ENCODE peak calls at places on chromosomes 7 and 10, in nine cellular contexts. J, L, D, I, T, R, N, Y and U are unnamed samples.

GRCh38 chr10:15433850-15434537 is 62.9 kb upstream of the FAM171A1 start:
- DNase-seq in J (no peak), L (peak), D (no peak), I (peak), T (no peak), R (no peak), N (peak), Y (no peak), U (peak)

GRCh38 chr10:74916283-74916682 is 89.9 kb downstream of the KAT6B start:
- DNase-seq in J (no peak), L (no peak), D (no peak), I (no peak), T (no peak), R (no peak), N (no peak), Y (no peak), U (no peak)

GRCh38 chr7:109964780-109965179 is 1126.1 kb upstream of the LRRN3 start:
- DNase-seq in J (no peak), L (no peak), D (no peak), I (no peak), T (no peak), R (no peak), N (no peak), Y (no peak), U (no peak)

GRCh38 chr10:126432507-126432906 is 44.2 kb upstream of the ADAM12 start:
- DNase-seq in J (no peak), L (no peak), D (no peak), I (no peak), T (no peak), R (no peak), N (no peak), Y (no peak), U (no peak)

GRCh38 chr10:95309958-95310357 is 19.2 kb upstream of the PDLIM1 start:
- DNase-seq in J (no peak), L (peak), D (no peak), I (no peak), T (no peak), R (no peak), N (no peak), Y (no peak), U (no peak)

GRCh38 chr10:48215148-48215982 is 59.1 kb downstream of the FRMPD2 start:
- DNase-seq in J (no peak), L (peak), D (peak), I (no peak), T (no peak), R (no peak), N (peak), Y (peak), U (no peak)

GRCh38 chr7:106448992-106449859 is 164.4 kb upstream of the NAMPT start:
- DNase-seq in J (no peak), L (no peak), D (no peak), I (no peak), T (no peak), R (no peak), N (no peak), Y (no peak), U (no peak)

GRCh38 chr7:5590596-5591546 is 167.2 kb upstream of the TNRC18 start:
- DNase-seq in J (no peak), L (no peak), D (no peak), I (no peak), T (no peak), R (no peak), N (peak), Y (no peak), U (no peak)

GRCh38 chr7:95684037-95684436 is 87.7 kb upstream of the PDK4 start:
- DNase-seq in J (no peak), L (no peak), D (no peak), I (no peak), T (no peak), R (no peak), N (peak), Y (no peak), U (no peak)

GRCh38 chr10:89563861-89564478 is 28.6 kb upstream of the SLC16A12 start:
- DNase-seq in J (no peak), L (peak), D (no peak), I (no peak), T (no peak), R (no peak), N (peak), Y (no peak), U (no peak)

GRCh38 chr7:143878884-143879283 is 23.1 kb downstream of the TCAF1 start:
- DNase-seq in J (no peak), L (no peak), D (no peak), I (no peak), T (no peak), R (no peak), N (no peak), Y (no peak), U (no peak)

GRCh38 chr10:125341611-125342010 is 181.2 kb upstream of the CTBP2 start:
- DNase-seq in J (no peak), L (no peak), D (no peak), I (no peak), T (no peak), R (no peak), N (no peak), Y (no peak), U (no peak)

GRCh38 chr7:148535227-148535626 is 55.3 kb upstream of the C7orf33 start:
- DNase-seq in J (no peak), L (peak), D (no peak), I (no peak), T (peak), R (no peak), N (no peak), Y (no peak), U (no peak)

GRCh38 chr7:135759537-135759936 is 10.9 kb upstream of the FAM180A start:
- DNase-seq in J (no peak), L (no peak), D (no peak), I (no peak), T (no peak), R (no peak), N (no peak), Y (no peak), U (no peak)

GRCh38 chr10:112006407-112006806 is 177.2 kb downstream of the GPAM start:
- DNase-seq in J (no peak), L (no peak), D (no peak), I (no peak), T (no peak), R (no peak), N (no peak), Y (no peak), U (no peak)

GRCh38 chr7:294440-295154 is 4.6 kb downstream of the FOXL3 start:
- DNase-seq in J (no peak), L (no peak), D (no peak), I (no peak), T (no peak), R (no peak), N (no peak), Y (no peak), U (no peak)

GRCh38 chr10:14382531-14382930 is 51.8 kb upstream of the FRMD4A start:
- DNase-seq in J (no peak), L (no peak), D (no peak), I (no peak), T (no peak), R (no peak), N (no peak), Y (no peak), U (no peak)

GRCh38 chr10:61452655-61453641 is at the start of gene TMEM26:
- DNase-seq in J (no peak), L (no peak), D (peak), I (no peak), T (peak), R (no peak), N (peak), Y (no peak), U (no peak)

GRCh38 chr10:78950656-78951587 is 117.8 kb upstream of the ZMIZ1 start:
- DNase-seq in J (no peak), L (no peak), D (no peak), I (no peak), T (no peak), R (no peak), N (no peak), Y (no peak), U (no peak)

GRCh38 chr7:154918741-154919140 is 84.2 kb downstream of the PAXIP1 start:
- DNase-seq in J (no peak), L (no peak), D (no peak), I (no peak), T (no peak), R (no peak), N (no peak), Y (no peak), U (no peak)

GRCh38 chr10:71259815-71260501 is 47.6 kb downstream of the UNC5B start:
- DNase-seq in J (no peak), L (no peak), D (peak), I (no peak), T (no peak), R (no peak), N (no peak), Y (peak), U (no peak)

GRCh38 chr10:122341141-122341810 is 33.2 kb upstream of the PLEKHA1 start:
- DNase-seq in J (no peak), L (no peak), D (no peak), I (no peak), T (no peak), R (no peak), N (no peak), Y (no peak), U (no peak)

GRCh38 chr7:91634485-91635177 is 245.9 kb downstream of the MTERF1 start:
- DNase-seq in J (no peak), L (no peak), D (no peak), I (no peak), T (no peak), R (no peak), N (no peak), Y (no peak), U (no peak)

GRCh38 chr7:143171697-143172096 is 11.5 kb upstream of the TAS2R39 start:
- DNase-seq in J (no peak), L (no peak), D (no peak), I (no peak), T (no peak), R (no peak), N (no peak), Y (no peak), U (no peak)

GRCh38 chr7:75658802-75659201 is 79.9 kb downstream of the HIP1 start:
- DNase-seq in J (no peak), L (no peak), D (no peak), I (no peak), T (no peak), R (no peak), N (no peak), Y (no peak), U (no peak)

GRCh38 chr7:151114151-151115090 is 28.1 kb downstream of the AGAP3 start:
- DNase-seq in J (no peak), L (no peak), D (no peak), I (no peak), T (no peak), R (no peak), N (peak), Y (peak), U (no peak)

GRCh38 chr7:151847681-151848081 is 29.2 kb downstream of the PRKAG2 start:
- DNase-seq in J (no peak), L (no peak), D (no peak), I (no peak), T (no peak), R (no peak), N (no peak), Y (no peak), U (no peak)

GRCh38 chr7:123795917-123796316 is 47.1 kb upstream of the WASL start:
- DNase-seq in J (no peak), L (no peak), D (no peak), I (no peak), T (no peak), R (no peak), N (no peak), Y (no peak), U (no peak)

GRCh38 chr7:114930829-114931655 is 9.1 kb downstream of the MDFIC start:
- DNase-seq in J (no peak), L (peak), D (no peak), I (no peak), T (no peak), R (no peak), N (peak), Y (no peak), U (no peak)

GRCh38 chr7:148700693-148701092 is 2.0 kb downstream of the CUL1 start:
- DNase-seq in J (no peak), L (peak), D (no peak), I (no peak), T (no peak), R (no peak), N (peak), Y (no peak), U (no peak)

GRCh38 chr10:4865945-4866661 is 40.1 kb downstream of the AKR1E2 start:
- DNase-seq in J (no peak), L (no peak), D (no peak), I (no peak), T (no peak), R (no peak), N (no peak), Y (no peak), U (no peak)

GRCh38 chr10:80165173-80165572 is 32.6 kb downstream of the PLAC9 start:
- DNase-seq in J (no peak), L (no peak), D (no peak), I (no peak), T (peak), R (no peak), N (no peak), Y (no peak), U (no peak)

GRCh38 chr7:22729180-22729579 is 2.2 kb downstream of the IL6 start:
- DNase-seq in J (no peak), L (no peak), D (no peak), I (no peak), T (no peak), R (no peak), N (no peak), Y (no peak), U (no peak)

GRCh38 chr7:22726849-22727792 is at the start of gene IL6:
- DNase-seq in J (peak), L (no peak), D (peak), I (peak), T (peak), R (no peak), N (peak), Y (peak), U (no peak)

GRCh38 chr7:22730921-22731654 is 4.1 kb downstream of the IL6 start:
- DNase-seq in J (peak), L (no peak), D (no peak), I (no peak), T (no peak), R (no peak), N (peak), Y (no peak), U (no peak)

GRCh38 chr7:22726345-22726848 is 603 bp upstream of the IL6 start:
- DNase-seq in J (peak), L (peak), D (peak), I (peak), T (peak), R (no peak), N (peak), Y (peak), U (no peak)

DNA sequence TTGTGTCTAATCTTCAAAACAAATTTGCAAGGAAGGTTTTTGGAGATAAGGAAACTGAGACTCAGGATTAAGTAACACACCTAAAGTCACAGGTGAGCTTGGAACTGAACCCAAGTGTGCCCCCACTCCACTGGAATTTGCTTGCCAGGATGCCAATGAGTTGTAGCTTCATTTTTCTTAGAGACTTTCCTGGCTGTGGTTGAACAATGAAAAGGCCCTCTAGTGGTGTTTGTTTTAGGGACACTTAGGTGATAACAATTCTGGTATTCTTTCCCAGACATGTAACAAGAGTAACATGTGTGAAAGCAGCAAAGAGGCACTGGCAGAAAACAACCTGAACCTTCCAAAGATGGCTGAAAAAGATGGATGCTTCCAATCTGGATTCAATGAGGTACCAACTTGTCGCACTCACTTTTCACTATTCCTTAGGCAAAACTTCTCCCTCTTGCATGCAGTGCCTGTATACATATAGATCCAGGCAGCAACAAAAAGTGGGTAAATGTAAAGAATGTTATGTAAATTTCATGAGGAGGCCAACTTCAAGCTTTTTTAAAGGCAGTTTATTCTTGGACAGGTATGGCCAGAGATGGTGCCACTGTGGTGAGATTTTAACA is 1.5 kb downstream of the IL6 start:
- DNase-seq in J (no peak), L (peak), D (no peak), I (no peak), T (no peak), R (no peak), N (peak), Y (no peak), U (no peak)
- TF ChIP-seq CTCF in J (peak), L (peak), D (peak), I (peak), T (no peak), R (no peak), N (peak), Y (no peak), U (peak)

GRCh38 chr7:44984478-44984758 is 5.6 kb upstream of the MYO1G start:
- DNase-seq in J (no peak), L (no peak), D (no peak), I (no peak), T (no peak), R (no peak), N (no peak), Y (no peak), U (no peak)
- H3K4me3 ChIP-seq in J (no peak), L (peak), D (no peak), I (peak), T (no peak), R (no peak), N (no peak), Y (no peak), U (peak)

GRCh38 chr7:27133409-27134157 is 3.0 kb upstream of the HOXA4 start:
- DNase-seq in J (no peak), L (no peak), D (no peak), I (no peak), T (peak), R (no peak), N (no peak), Y (no peak), U (no peak)
- TF ChIP-seq CTCF in J (no peak), L (no peak), D (no peak), I (no peak), T (no peak), R (no peak), N (no peak), Y (no peak), U (no peak)

GRCh38 chr10:132961420-132961803 is 19.0 kb upstream of the CFAP46 start:
- DNase-seq in J (no peak), L (no peak), D (no peak), I (no peak), T (peak), R (no peak), N (no peak), Y (no peak), U (no peak)
- H3K4me3 ChIP-seq in J (no peak), L (no peak), D (no peak), I (no peak), T (no peak), R (peak), N (no peak), Y (no peak), U (no peak)

DNA sequence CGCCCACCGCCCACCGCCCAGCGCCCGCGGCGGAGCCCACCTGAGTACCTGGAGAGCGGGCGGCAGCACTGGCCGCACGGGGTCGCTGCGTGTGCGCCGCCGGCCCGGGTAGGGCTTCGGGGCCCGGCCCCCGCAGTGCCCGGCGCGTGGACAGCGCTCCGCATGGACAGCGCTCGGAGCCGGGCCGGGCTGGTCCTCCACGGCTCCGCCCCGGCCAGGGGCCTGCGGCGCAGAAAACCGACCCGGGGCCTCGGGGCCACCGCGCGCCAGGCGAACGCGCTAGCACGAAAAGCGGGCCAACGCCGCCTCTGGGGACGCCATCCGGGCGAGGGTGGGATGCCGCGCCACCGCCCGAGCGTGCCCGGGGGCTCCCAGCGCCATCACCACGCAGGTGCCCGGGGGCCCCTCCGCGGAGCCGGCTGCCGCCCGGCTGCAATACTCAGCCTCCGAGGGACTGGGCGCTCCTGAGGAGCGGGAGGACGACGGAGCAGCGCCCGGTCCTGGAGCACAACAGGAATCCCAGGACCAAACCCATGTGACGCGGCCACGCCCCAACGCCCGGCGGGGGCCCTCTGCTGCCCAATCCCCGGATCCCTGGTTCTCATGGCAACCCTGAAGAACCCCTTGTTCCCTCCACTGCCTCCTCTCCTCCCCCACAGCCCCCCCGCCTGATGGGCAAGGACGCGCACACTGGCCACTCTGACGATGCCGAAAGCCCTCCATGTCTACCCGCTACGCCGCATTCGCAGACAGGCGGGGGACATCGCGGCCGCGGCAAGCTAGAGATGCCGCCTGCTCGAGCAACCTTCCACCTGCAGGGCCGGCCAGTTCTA is at the start of gene GRB10:
- DNase-seq in J (no peak), L (no peak), D (peak), I (no peak), T (peak), R (no peak), N (peak), Y (no peak), U (no peak)
- TF ChIP-seq CTCF in J (no peak), L (no peak), D (peak), I (peak), T (no peak), R (no peak), N (peak), Y (no peak), U (no peak)

GRCh38 chr10:22715290-22715625 is 880 bp upstream of the PIP4K2A start:
- DNase-seq in J (no peak), L (no peak), D (no peak), I (no peak), T (no peak), R (no peak), N (no peak), Y (no peak), U (no peak)
- H3K4me3 ChIP-seq in J (peak), L (peak), D (no peak), I (no peak), T (no peak), R (peak), N (no peak), Y (no peak), U (peak)